ENCODE peak calls at places on chromosomes 6 and 20, in ten cellular contexts. One of them, this sample, is unnamed.

GRCh38 chr20:25139061-25139705 is 56.3 kb upstream of the ENTPD6 start:
- DNase-seq in T-cell: no peak
- DNase-seq in effector CD8-positive, alpha-beta T cell: no peak
- DNase-seq in activated CD4-positive, alpha-beta T cell treated with anti-CD3 and anti-CD28 coated beads, Interleukin-2, amount 10 ng/mL, durations not matched to agents 7 days and 5 days: no peak
- DNase-seq in stimulated activated CD4-positive, alpha-beta T cell treated with anti-CD3 and anti-CD28 coated beads, Interleukin-4, amount 100 ng/mL, for 24 hours: no peak
- DNase-seq in fibroblast of pulmonary artery: no peak
- DNase-seq in NCI-H510A: no peak
- DNase-seq in RKO: peak
- DNase-seq in astrocyte of the hippocampus: no peak
- DNase-seq in choroid plexus epithelial cell: no peak
- DNase-seq in this sample: no peak

GRCh38 chr20:63698739-63699465 is 2.5 kb downstream of the TNFRSF6B start:
- DNase-seq in fibroblast of pulmonary artery: peak
- DNase-seq in T-cell: no peak
- DNase-seq in effector CD8-positive, alpha-beta T cell: no peak
- DNase-seq in RKO: peak
- DNase-seq in choroid plexus epithelial cell: peak
- DNase-seq in stimulated activated CD4-positive, alpha-beta T cell treated with anti-CD3 and anti-CD28 coated beads, Interleukin-4, amount 100 ng/mL, for 24 hours: peak
- DNase-seq in activated CD4-positive, alpha-beta T cell treated with anti-CD3 and anti-CD28 coated beads, Interleukin-2, amount 10 ng/mL, durations not matched to agents 7 days and 5 days: no peak
- DNase-seq in NCI-H510A: no peak
- DNase-seq in astrocyte of the hippocampus: peak
- DNase-seq in this sample: no peak

GRCh38 chr6:165663283-165663735 is 268 bp upstream of the PDE10A start:
- DNase-seq in T-cell: no peak
- DNase-seq in effector CD8-positive, alpha-beta T cell: no peak
- DNase-seq in NCI-H510A: no peak
- DNase-seq in RKO: no peak
- DNase-seq in stimulated activated CD4-positive, alpha-beta T cell treated with anti-CD3 and anti-CD28 coated beads, Interleukin-4, amount 100 ng/mL, for 24 hours: no peak
- DNase-seq in astrocyte of the hippocampus: no peak
- DNase-seq in choroid plexus epithelial cell: peak
- DNase-seq in activated CD4-positive, alpha-beta T cell treated with anti-CD3 and anti-CD28 coated beads, Interleukin-2, amount 10 ng/mL, durations not matched to agents 7 days and 5 days: no peak
- DNase-seq in fibroblast of pulmonary artery: peak
- DNase-seq in this sample: no peak

GRCh38 chr6:166905505-166906134 is 50.7 kb downstream of the RNASET2 start:
- DNase-seq in T-cell: no peak
- DNase-seq in effector CD8-positive, alpha-beta T cell: no peak
- DNase-seq in activated CD4-positive, alpha-beta T cell treated with anti-CD3 and anti-CD28 coated beads, Interleukin-2, amount 10 ng/mL, durations not matched to agents 7 days and 5 days: no peak
- DNase-seq in NCI-H510A: no peak
- DNase-seq in RKO: no peak
- DNase-seq in fibroblast of pulmonary artery: no peak
- DNase-seq in stimulated activated CD4-positive, alpha-beta T cell treated with anti-CD3 and anti-CD28 coated beads, Interleukin-4, amount 100 ng/mL, for 24 hours: no peak
- DNase-seq in astrocyte of the hippocampus: no peak
- DNase-seq in choroid plexus epithelial cell: no peak
- DNase-seq in this sample: no peak

GRCh38 chr6:14876778-14877613 is 368.9 kb upstream of the JARID2 start:
- DNase-seq in effector CD8-positive, alpha-beta T cell: no peak
- DNase-seq in RKO: peak
- DNase-seq in NCI-H510A: no peak
- DNase-seq in stimulated activated CD4-positive, alpha-beta T cell treated with anti-CD3 and anti-CD28 coated beads, Interleukin-4, amount 100 ng/mL, for 24 hours: peak
- DNase-seq in T-cell: no peak
- DNase-seq in choroid plexus epithelial cell: peak
- DNase-seq in activated CD4-positive, alpha-beta T cell treated with anti-CD3 and anti-CD28 coated beads, Interleukin-2, amount 10 ng/mL, durations not matched to agents 7 days and 5 days: peak
- DNase-seq in fibroblast of pulmonary artery: peak
- DNase-seq in astrocyte of the hippocampus: peak
- DNase-seq in this sample: peak

GRCh38 chr6:170344631-170345576 is 38.3 kb downstream of the FAM120B start:
- DNase-seq in effector CD8-positive, alpha-beta T cell: no peak
- DNase-seq in stimulated activated CD4-positive, alpha-beta T cell treated with anti-CD3 and anti-CD28 coated beads, Interleukin-4, amount 100 ng/mL, for 24 hours: no peak
- DNase-seq in fibroblast of pulmonary artery: peak
- DNase-seq in T-cell: no peak
- DNase-seq in activated CD4-positive, alpha-beta T cell treated with anti-CD3 and anti-CD28 coated beads, Interleukin-2, amount 10 ng/mL, durations not matched to agents 7 days and 5 days: peak
- DNase-seq in RKO: peak
- DNase-seq in NCI-H510A: no peak
- DNase-seq in choroid plexus epithelial cell: peak
- DNase-seq in astrocyte of the hippocampus: peak
- DNase-seq in this sample: no peak

GRCh38 chr6:14476793-14477531 is 359.4 kb downstream of the CD83 start:
- DNase-seq in fibroblast of pulmonary artery: peak
- DNase-seq in stimulated activated CD4-positive, alpha-beta T cell treated with anti-CD3 and anti-CD28 coated beads, Interleukin-4, amount 100 ng/mL, for 24 hours: no peak
- DNase-seq in astrocyte of the hippocampus: peak
- DNase-seq in activated CD4-positive, alpha-beta T cell treated with anti-CD3 and anti-CD28 coated beads, Interleukin-2, amount 10 ng/mL, durations not matched to agents 7 days and 5 days: no peak
- DNase-seq in RKO: no peak
- DNase-seq in T-cell: no peak
- DNase-seq in NCI-H510A: no peak
- DNase-seq in choroid plexus epithelial cell: peak
- DNase-seq in effector CD8-positive, alpha-beta T cell: no peak
- DNase-seq in this sample: no peak

GRCh38 chr6:9205645-9206044 is 770.3 kb upstream of the SLC35B3 start:
- DNase-seq in T-cell: no peak
- DNase-seq in effector CD8-positive, alpha-beta T cell: no peak
- DNase-seq in stimulated activated CD4-positive, alpha-beta T cell treated with anti-CD3 and anti-CD28 coated beads, Interleukin-4, amount 100 ng/mL, for 24 hours: no peak
- DNase-seq in choroid plexus epithelial cell: no peak
- DNase-seq in fibroblast of pulmonary artery: no peak
- DNase-seq in NCI-H510A: no peak
- DNase-seq in activated CD4-positive, alpha-beta T cell treated with anti-CD3 and anti-CD28 coated beads, Interleukin-2, amount 10 ng/mL, durations not matched to agents 7 days and 5 days: no peak
- DNase-seq in RKO: no peak
- DNase-seq in astrocyte of the hippocampus: no peak
- DNase-seq in this sample: no peak

GRCh38 chr20:59010995-59011873 is 4.2 kb upstream of the CTSZ start:
- DNase-seq in fibroblast of pulmonary artery: peak
- DNase-seq in activated CD4-positive, alpha-beta T cell treated with anti-CD3 and anti-CD28 coated beads, Interleukin-2, amount 10 ng/mL, durations not matched to agents 7 days and 5 days: peak
- DNase-seq in astrocyte of the hippocampus: peak
- DNase-seq in T-cell: no peak
- DNase-seq in RKO: no peak
- DNase-seq in NCI-H510A: no peak
- DNase-seq in choroid plexus epithelial cell: peak
- DNase-seq in stimulated activated CD4-positive, alpha-beta T cell treated with anti-CD3 and anti-CD28 coated beads, Interleukin-4, amount 100 ng/mL, for 24 hours: no peak
- DNase-seq in effector CD8-positive, alpha-beta T cell: no peak
- DNase-seq in this sample: no peak

GRCh38 chr6:148700713-148701392 is 46.0 kb upstream of the UST start:
- DNase-seq in T-cell: no peak
- DNase-seq in effector CD8-positive, alpha-beta T cell: no peak
- DNase-seq in astrocyte of the hippocampus: peak
- DNase-seq in RKO: no peak
- DNase-seq in choroid plexus epithelial cell: peak
- DNase-seq in fibroblast of pulmonary artery: peak
- DNase-seq in activated CD4-positive, alpha-beta T cell treated with anti-CD3 and anti-CD28 coated beads, Interleukin-2, amount 10 ng/mL, durations not matched to agents 7 days and 5 days: peak
- DNase-seq in stimulated activated CD4-positive, alpha-beta T cell treated with anti-CD3 and anti-CD28 coated beads, Interleukin-4, amount 100 ng/mL, for 24 hours: no peak
- DNase-seq in NCI-H510A: no peak
- DNase-seq in this sample: no peak

GRCh38 chr6:156427345-156427744 is 349.8 kb upstream of the ARID1B start:
- DNase-seq in NCI-H510A: no peak
- DNase-seq in RKO: peak
- DNase-seq in astrocyte of the hippocampus: peak
- DNase-seq in T-cell: no peak
- DNase-seq in fibroblast of pulmonary artery: peak
- DNase-seq in stimulated activated CD4-positive, alpha-beta T cell treated with anti-CD3 and anti-CD28 coated beads, Interleukin-4, amount 100 ng/mL, for 24 hours: no peak
- DNase-seq in activated CD4-positive, alpha-beta T cell treated with anti-CD3 and anti-CD28 coated beads, Interleukin-2, amount 10 ng/mL, durations not matched to agents 7 days and 5 days: no peak
- DNase-seq in choroid plexus epithelial cell: peak
- DNase-seq in effector CD8-positive, alpha-beta T cell: no peak
- DNase-seq in this sample: no peak

GRCh38 chr6:123997223-123997622 is 193.6 kb downstream of the NKAIN2 start:
- DNase-seq in activated CD4-positive, alpha-beta T cell treated with anti-CD3 and anti-CD28 coated beads, Interleukin-2, amount 10 ng/mL, durations not matched to agents 7 days and 5 days: no peak
- DNase-seq in NCI-H510A: peak
- DNase-seq in astrocyte of the hippocampus: no peak
- DNase-seq in effector CD8-positive, alpha-beta T cell: no peak
- DNase-seq in choroid plexus epithelial cell: no peak
- DNase-seq in fibroblast of pulmonary artery: no peak
- DNase-seq in T-cell: no peak
- DNase-seq in stimulated activated CD4-positive, alpha-beta T cell treated with anti-CD3 and anti-CD28 coated beads, Interleukin-4, amount 100 ng/mL, for 24 hours: no peak
- DNase-seq in RKO: no peak
- DNase-seq in this sample: no peak

GRCh38 chr20:32314768-32315167 is 37.3 kb downstream of the KIF3B start:
- DNase-seq in RKO: no peak
- DNase-seq in activated CD4-positive, alpha-beta T cell treated with anti-CD3 and anti-CD28 coated beads, Interleukin-2, amount 10 ng/mL, durations not matched to agents 7 days and 5 days: no peak
- DNase-seq in NCI-H510A: no peak
- DNase-seq in astrocyte of the hippocampus: no peak
- DNase-seq in choroid plexus epithelial cell: no peak
- DNase-seq in stimulated activated CD4-positive, alpha-beta T cell treated with anti-CD3 and anti-CD28 coated beads, Interleukin-4, amount 100 ng/mL, for 24 hours: no peak
- DNase-seq in fibroblast of pulmonary artery: no peak
- DNase-seq in T-cell: no peak
- DNase-seq in effector CD8-positive, alpha-beta T cell: no peak
- DNase-seq in this sample: no peak

GRCh38 chr6:2542858-2543218 is 207.9 kb downstream of the MYLK4 start:
- DNase-seq in NCI-H510A: no peak
- DNase-seq in RKO: no peak
- DNase-seq in stimulated activated CD4-positive, alpha-beta T cell treated with anti-CD3 and anti-CD28 coated beads, Interleukin-4, amount 100 ng/mL, for 24 hours: peak
- DNase-seq in effector CD8-positive, alpha-beta T cell: no peak
- DNase-seq in activated CD4-positive, alpha-beta T cell treated with anti-CD3 and anti-CD28 coated beads, Interleukin-2, amount 10 ng/mL, durations not matched to agents 7 days and 5 days: peak
- DNase-seq in fibroblast of pulmonary artery: peak
- DNase-seq in choroid plexus epithelial cell: peak
- DNase-seq in astrocyte of the hippocampus: peak
- DNase-seq in T-cell: peak
- DNase-seq in this sample: no peak

This sample was measured in T follicular helper cell.